ENCODE peak calls at places on chromosome 19, in seven cellular contexts. One of them, this sample, is unnamed.

GRCh38 chr19:6020972-6021805 is 43.2 kb upstream of the RANBP3 start:
- DNase-seq in pancreas: peak; percentile 66
- DNase-seq in fibroblast of lung: no peak
- DNase-seq in lower leg skin: no peak
- DNase-seq in choroid plexus epithelial cell: no peak
- DNase-seq in BJ: no peak
- DNase-seq in AG04450: no peak
- DNase-seq in this sample: no peak

GRCh38 chr19:58382997-58383603 is 2.3 kb upstream of the ZNF837 start:
- DNase-seq in pancreas: peak; percentile 46
- DNase-seq in fibroblast of lung: no peak
- DNase-seq in lower leg skin: no peak
- DNase-seq in choroid plexus epithelial cell: no peak
- DNase-seq in BJ: no peak
- DNase-seq in AG04450: no peak
- DNase-seq in this sample: no peak

GRCh38 chr19:6186435-6186834 is 51.0 kb downstream of the ACSBG2 start:
- DNase-seq in pancreas: no peak
- DNase-seq in fibroblast of lung: no peak
- DNase-seq in lower leg skin: no peak
- DNase-seq in choroid plexus epithelial cell: no peak
- DNase-seq in BJ: no peak
- DNase-seq in AG04450: no peak
- DNase-seq in this sample: no peak

GRCh38 chr19:10971107-10971715 is 10.4 kb downstream of the SMARCA4 start:
- DNase-seq in pancreas: no peak
- DNase-seq in fibroblast of lung: no peak
- DNase-seq in lower leg skin: no peak
- DNase-seq in choroid plexus epithelial cell: no peak
- DNase-seq in BJ: no peak
- DNase-seq in AG04450: no peak
- DNase-seq in this sample: no peak

GRCh38 chr19:28330831-28331230 is 882.1 kb downstream of the UQCRFS1 start:
- DNase-seq in pancreas: no peak
- DNase-seq in fibroblast of lung: no peak
- DNase-seq in lower leg skin: no peak
- DNase-seq in choroid plexus epithelial cell: no peak
- DNase-seq in BJ: no peak
- DNase-seq in AG04450: no peak
- DNase-seq in this sample: peak; percentile 40

GRCh38 chr19:34838248-34838647 is 65.2 kb upstream of the ZNF599 start:
- DNase-seq in pancreas: no peak
- DNase-seq in fibroblast of lung: peak; percentile 2
- DNase-seq in lower leg skin: no peak
- DNase-seq in choroid plexus epithelial cell: peak; percentile 30
- DNase-seq in BJ: no peak
- DNase-seq in AG04450: no peak
- DNase-seq in this sample: peak; percentile 41

GRCh38 chr19:18657590-18658365 is 20.9 kb downstream of the KLHL26 start:
- DNase-seq in pancreas: no peak
- DNase-seq in fibroblast of lung: peak; percentile 92
- DNase-seq in lower leg skin: no peak
- DNase-seq in choroid plexus epithelial cell: peak; percentile 93
- DNase-seq in BJ: no peak
- DNase-seq in AG04450: peak; percentile 45
- DNase-seq in this sample: peak; percentile 98

GRCh38 chr19:45234089-45234869 is 10.9 kb downstream of the EXOC3L2 start:
- DNase-seq in pancreas: no peak
- DNase-seq in fibroblast of lung: no peak
- DNase-seq in lower leg skin: no peak
- DNase-seq in choroid plexus epithelial cell: no peak
- DNase-seq in BJ: no peak
- DNase-seq in AG04450: no peak
- DNase-seq in this sample: no peak

GRCh38 chr19:45098521-45099464 is 5.8 kb downstream of the PPP1R37 start:
- DNase-seq in pancreas: no peak
- DNase-seq in fibroblast of lung: peak; percentile 63
- DNase-seq in lower leg skin: no peak
- DNase-seq in choroid plexus epithelial cell: peak; percentile 70
- DNase-seq in BJ: no peak
- DNase-seq in AG04450: no peak
- DNase-seq in this sample: peak; percentile 72

GRCh38 chr19:862529-863304 is 3.3 kb downstream of the CFD start:
- DNase-seq in pancreas: peak; percentile 88
- DNase-seq in fibroblast of lung: peak; percentile 56
- DNase-seq in lower leg skin: peak; percentile 69
- DNase-seq in choroid plexus epithelial cell: peak; percentile 54
- DNase-seq in BJ: no peak
- DNase-seq in AG04450: no peak
- DNase-seq in this sample: peak; percentile 35

GRCh38 chr19:28793391-28794168 is 419.4 kb downstream of the UQCRFS1 start:
- DNase-seq in pancreas: peak; percentile 38
- DNase-seq in fibroblast of lung: no peak
- DNase-seq in lower leg skin: no peak
- DNase-seq in choroid plexus epithelial cell: no peak
- DNase-seq in BJ: no peak
- DNase-seq in AG04450: no peak
- DNase-seq in this sample: no peak

GRCh38 chr19:12596927-12597548 is 13.6 kb downstream of the ZNF490 start:
- DNase-seq in pancreas: peak; percentile 52
- DNase-seq in fibroblast of lung: no peak
- DNase-seq in lower leg skin: no peak
- DNase-seq in choroid plexus epithelial cell: no peak
- DNase-seq in BJ: no peak
- DNase-seq in AG04450: no peak
- DNase-seq in this sample: no peak

GRCh38 chr19:7682175-7682855 is 1.7 kb downstream of the TRAPPC5 start:
- DNase-seq in pancreas: no peak
- DNase-seq in fibroblast of lung: no peak
- DNase-seq in lower leg skin: no peak
- DNase-seq in choroid plexus epithelial cell: no peak
- DNase-seq in BJ: no peak
- DNase-seq in AG04450: no peak
- DNase-seq in this sample: no peak
- H3K4me3 ChIP-seq in pancreas: no peak overlapping the region
- H3K4me3 ChIP-seq in fibroblast of lung: peak overlapping the region; percentile 98
- H3K4me3 ChIP-seq in lower leg skin: no peak overlapping the region
- H3K4me3 ChIP-seq in choroid plexus epithelial cell: peak overlapping the region; percentile 95
- H3K4me3 ChIP-seq in BJ: peak overlapping the region; percentile 100
- H3K4me3 ChIP-seq in AG04450: peak overlapping the region; percentile 92
- H3K4me3 ChIP-seq in this sample: peak overlapping the region; percentile 94

DNA sequence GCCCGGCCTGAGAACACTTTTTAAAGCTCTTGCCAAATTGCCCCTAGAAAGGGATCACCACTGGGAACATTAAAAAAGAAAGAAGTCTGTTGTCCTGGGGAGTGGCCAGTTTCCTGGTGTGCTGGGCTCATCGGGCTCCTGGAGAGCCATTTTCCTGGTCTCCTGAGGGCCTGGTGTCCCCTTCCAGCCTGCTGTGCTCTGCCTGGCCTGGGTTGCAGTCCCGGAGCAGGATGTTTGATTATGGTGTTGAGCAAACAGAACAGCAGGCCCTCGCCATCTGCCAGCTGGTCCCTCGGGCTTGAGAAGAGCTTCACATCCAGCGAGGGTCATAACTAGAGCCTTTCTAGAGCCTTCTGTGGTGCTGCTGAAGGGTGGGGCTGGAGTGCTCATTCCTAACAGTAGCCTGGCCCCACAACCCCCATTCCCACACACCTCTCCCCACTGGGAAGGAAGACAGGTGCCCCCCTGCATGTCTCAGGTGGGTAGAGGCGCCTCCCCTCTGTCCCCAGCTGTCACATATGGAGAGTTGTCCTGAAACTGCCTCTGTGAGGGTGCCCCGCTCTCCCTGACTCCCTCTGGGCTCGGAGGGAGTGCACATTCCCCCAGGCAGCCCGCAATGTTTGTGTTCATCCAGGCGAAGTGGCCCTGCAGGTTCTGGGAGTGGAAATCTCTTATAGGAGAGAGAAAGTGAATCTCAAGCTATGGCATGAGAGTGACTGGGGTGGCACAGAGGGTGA is 151.1 kb downstream of the SIPA1L3 start:
- DNase-seq in pancreas: peak; percentile 88
- DNase-seq in fibroblast of lung: no peak
- DNase-seq in lower leg skin: no peak
- DNase-seq in choroid plexus epithelial cell: no peak
- DNase-seq in BJ: no peak
- DNase-seq in AG04450: no peak
- DNase-seq in this sample: no peak
- TF ChIP-seq CTCF in pancreas: no peak
- TF ChIP-seq CTCF in fibroblast of lung: no peak
- TF ChIP-seq CTCF in lower leg skin: no peak
- TF ChIP-seq CTCF in choroid plexus epithelial cell: no peak
- TF ChIP-seq CTCF in BJ: no peak
- TF ChIP-seq CTCF in AG04450: no peak
- TF ChIP-seq CTCF in this sample: no peak

GRCh38 chr19:55603581-55604292 is 1.7 kb upstream of the ZNF865 start:
- DNase-seq in pancreas: no peak
- DNase-seq in fibroblast of lung: no peak
- DNase-seq in lower leg skin: no peak
- DNase-seq in choroid plexus epithelial cell: no peak
- DNase-seq in BJ: no peak
- DNase-seq in AG04450: no peak
- DNase-seq in this sample: no peak

GRCh38 chr19:55605207-55605636 is 225 bp upstream of the ZNF865 start:
- DNase-seq in pancreas: peak; percentile 99
- DNase-seq in fibroblast of lung: peak; percentile 97
- DNase-seq in lower leg skin: peak; percentile 95
- DNase-seq in choroid plexus epithelial cell: peak; percentile 98
- DNase-seq in BJ: peak; percentile 83
- DNase-seq in AG04450: peak; percentile 94
- DNase-seq in this sample: peak; percentile 98

GRCh38 chr19:55606471-55606787 is 982 bp downstream of the ZNF865 start:
- DNase-seq in pancreas: no peak
- DNase-seq in fibroblast of lung: no peak
- DNase-seq in lower leg skin: no peak
- DNase-seq in choroid plexus epithelial cell: no peak
- DNase-seq in BJ: no peak
- DNase-seq in AG04450: no peak
- DNase-seq in this sample: no peak

GRCh38 chr19:55606817-55607216 is 1.4 kb downstream of the ZNF865 start:
- DNase-seq in pancreas: no peak
- DNase-seq in fibroblast of lung: no peak
- DNase-seq in lower leg skin: no peak
- DNase-seq in choroid plexus epithelial cell: no peak
- DNase-seq in BJ: no peak
- DNase-seq in AG04450: no peak
- DNase-seq in this sample: no peak

GRCh38 chr19:55605637-55606470 is at the start of gene ZNF865:
- DNase-seq in pancreas: peak; percentile 80
- DNase-seq in fibroblast of lung: peak; percentile 84
- DNase-seq in lower leg skin: peak; percentile 59
- DNase-seq in choroid plexus epithelial cell: peak; percentile 95
- DNase-seq in BJ: no peak
- DNase-seq in AG04450: peak; percentile 67
- DNase-seq in this sample: peak; percentile 90
- H3K4me3 ChIP-seq in pancreas: peak within 1 kb of the TSS; percentile 78
- H3K4me3 ChIP-seq in fibroblast of lung: peak within 1 kb of the TSS; percentile 95
- H3K4me3 ChIP-seq in lower leg skin: peak within 1 kb of the TSS; percentile 79
- H3K4me3 ChIP-seq in choroid plexus epithelial cell: peak within 1 kb of the TSS; percentile 84
- H3K4me3 ChIP-seq in BJ: peak within 1 kb of the TSS; percentile 90
- H3K4me3 ChIP-seq in AG04450: peak within 1 kb of the TSS; percentile 73
- H3K4me3 ChIP-seq in this sample: peak within 1 kb of the TSS; percentile 76

GRCh38 chr19:55186080-55186479 is 6.0 kb upstream of the SYT5 start:
- DNase-seq in pancreas: peak; percentile 39
- DNase-seq in fibroblast of lung: no peak
- DNase-seq in lower leg skin: no peak
- DNase-seq in choroid plexus epithelial cell: no peak
- DNase-seq in BJ: no peak
- DNase-seq in AG04450: no peak
- DNase-seq in this sample: no peak

GRCh38 chr19:55189424-55189823 is 9.3 kb upstream of the SYT5 start:
- DNase-seq in pancreas: no peak
- DNase-seq in fibroblast of lung: peak; percentile 96
- DNase-seq in lower leg skin: peak; percentile 84
- DNase-seq in choroid plexus epithelial cell: peak; percentile 96
- DNase-seq in BJ: peak; percentile 83
- DNase-seq in AG04450: peak; percentile 73
- DNase-seq in this sample: peak; percentile 99

GRCh38 chr19:55193481-55193880 is 13.4 kb upstream of the SYT5 start:
- DNase-seq in pancreas: no peak
- DNase-seq in fibroblast of lung: no peak
- DNase-seq in lower leg skin: no peak
- DNase-seq in choroid plexus epithelial cell: no peak
- DNase-seq in BJ: no peak
- DNase-seq in AG04450: no peak
- DNase-seq in this sample: no peak

DNA sequence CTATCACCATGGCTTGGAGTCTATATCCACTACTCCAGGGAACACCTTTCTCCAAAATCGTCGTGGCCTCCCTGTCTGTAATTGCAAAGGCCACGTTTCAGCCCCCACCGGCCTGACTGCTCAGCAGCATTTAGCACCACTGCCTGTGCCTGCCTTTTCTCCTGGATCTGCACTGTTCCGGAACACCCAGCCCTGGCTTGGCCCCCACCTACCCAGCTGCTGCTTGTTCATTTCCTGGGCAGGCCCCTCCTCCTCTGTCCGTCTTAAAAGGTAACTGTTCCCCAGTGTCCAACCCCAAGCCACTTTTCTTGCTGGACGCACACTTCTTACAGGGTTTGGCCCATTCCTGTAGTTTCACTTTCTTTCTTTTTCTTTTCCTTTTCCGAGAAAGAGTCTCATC is 8.5 kb upstream of the SYT5 start:
- DNase-seq in pancreas: no peak
- DNase-seq in fibroblast of lung: no peak
- DNase-seq in lower leg skin: no peak
- DNase-seq in choroid plexus epithelial cell: no peak
- DNase-seq in BJ: no peak
- DNase-seq in AG04450: no peak
- DNase-seq in this sample: peak; percentile 53
- TF ChIP-seq CTCF in pancreas: no peak
- TF ChIP-seq CTCF in fibroblast of lung: no peak
- TF ChIP-seq CTCF in lower leg skin: no peak
- TF ChIP-seq CTCF in choroid plexus epithelial cell: no peak
- TF ChIP-seq CTCF in BJ: no peak
- TF ChIP-seq CTCF in AG04450: no peak
- TF ChIP-seq CTCF in this sample: no peak

GRCh38 chr19:54172413-54172763 is 572 bp downstream of the TMC4 start:
- DNase-seq in pancreas: peak; percentile 82
- DNase-seq in fibroblast of lung: no peak
- DNase-seq in lower leg skin: no peak
- DNase-seq in choroid plexus epithelial cell: no peak
- DNase-seq in BJ: no peak
- DNase-seq in AG04450: no peak
- DNase-seq in this sample: no peak
- H3K4me3 ChIP-seq in pancreas: peak overlapping the region; percentile 45
- H3K4me3 ChIP-seq in fibroblast of lung: no peak overlapping the region
- H3K4me3 ChIP-seq in lower leg skin: no peak overlapping the region
- H3K4me3 ChIP-seq in choroid plexus epithelial cell: no peak overlapping the region
- H3K4me3 ChIP-seq in BJ: no peak overlapping the region
- H3K4me3 ChIP-seq in AG04450: no peak overlapping the region
- H3K4me3 ChIP-seq in this sample: no peak overlapping the region

This sample was measured in fibroblast of pulmonary artery.